ENCODE peak calls at places on chromosomes 11 and 22, in eight cellular contexts. One of them, this sample, is unnamed.
A peak's percentile ranks its signal among the peaks of the same experiment; 100 is the strongest.

GRCh38 chr11:113272281-113272680 is 42.1 kb upstream of the TTC12 start:
- DNase-seq in activated T-cell treated with anti-CD3 and anti-CD28 coated beads, Interleukin-2, amount 50 U/mL, for 72 hours: no peak
- DNase-seq in A172: no peak
- DNase-seq in fibroblast of the aortic adventitia: no peak
- DNase-seq in Daoy: no peak
- DNase-seq in activated naive CD4-positive, alpha-beta T cell treated with Interleukin-2 at 50 U/mL for 16 hours: no peak
- DNase-seq in HFFc6: no peak
- DNase-seq in AG10803: no peak
- DNase-seq in this sample: no peak

GRCh38 chr11:35721576-35722341 is 59.2 kb downstream of the TRIM44 start:
- DNase-seq in Daoy: no peak
- DNase-seq in HFFc6: no peak
- DNase-seq in activated T-cell treated with anti-CD3 and anti-CD28 coated beads, Interleukin-2, amount 50 U/mL, for 72 hours: no peak
- DNase-seq in activated naive CD4-positive, alpha-beta T cell treated with Interleukin-2 at 50 U/mL for 16 hours: no peak
- DNase-seq in fibroblast of the aortic adventitia: no peak
- DNase-seq in AG10803: no peak
- DNase-seq in A172: no peak
- DNase-seq in this sample: no peak

GRCh38 chr11:100576044-100577021 is 110.8 kb upstream of the ARHGAP42 start:
- DNase-seq in HFFc6: peak; percentile 53
- DNase-seq in activated naive CD4-positive, alpha-beta T cell treated with Interleukin-2 at 50 U/mL for 16 hours: no peak
- DNase-seq in Daoy: peak; percentile 24
- DNase-seq in fibroblast of the aortic adventitia: peak; percentile 76
- DNase-seq in A172: peak; percentile 39
- DNase-seq in AG10803: peak; percentile 63
- DNase-seq in activated T-cell treated with anti-CD3 and anti-CD28 coated beads, Interleukin-2, amount 50 U/mL, for 72 hours: peak; percentile 3
- DNase-seq in this sample: peak; percentile 32

GRCh38 chr22:30277547-30278344 is 11.1 kb upstream of the OSM start:
- DNase-seq in Daoy: peak; percentile 81
- DNase-seq in A172: peak; percentile 86
- DNase-seq in fibroblast of the aortic adventitia: peak; percentile 94
- DNase-seq in activated T-cell treated with anti-CD3 and anti-CD28 coated beads, Interleukin-2, amount 50 U/mL, for 72 hours: no peak
- DNase-seq in AG10803: peak; percentile 55
- DNase-seq in HFFc6: peak; percentile 23
- DNase-seq in activated naive CD4-positive, alpha-beta T cell treated with Interleukin-2 at 50 U/mL for 16 hours: no peak
- DNase-seq in this sample: peak; percentile 73

GRCh38 chr22:50236731-50237409 is 8.0 kb downstream of the TUBGCP6 start:
- DNase-seq in activated naive CD4-positive, alpha-beta T cell treated with Interleukin-2 at 50 U/mL for 16 hours: no peak
- DNase-seq in Daoy: no peak
- DNase-seq in AG10803: no peak
- DNase-seq in fibroblast of the aortic adventitia: peak; percentile 24
- DNase-seq in activated T-cell treated with anti-CD3 and anti-CD28 coated beads, Interleukin-2, amount 50 U/mL, for 72 hours: no peak
- DNase-seq in A172: no peak
- DNase-seq in HFFc6: no peak
- DNase-seq in this sample: no peak

GRCh38 chr11:16469968-16470367 is 113.6 kb upstream of the SOX6 start:
- DNase-seq in activated T-cell treated with anti-CD3 and anti-CD28 coated beads, Interleukin-2, amount 50 U/mL, for 72 hours: no peak
- DNase-seq in AG10803: no peak
- DNase-seq in HFFc6: no peak
- DNase-seq in activated naive CD4-positive, alpha-beta T cell treated with Interleukin-2 at 50 U/mL for 16 hours: no peak
- DNase-seq in fibroblast of the aortic adventitia: no peak
- DNase-seq in A172: no peak
- DNase-seq in Daoy: no peak
- DNase-seq in this sample: no peak

GRCh38 chr22:37517826-37518450 is 1.3 kb downstream of the CARD10 start:
- DNase-seq in HFFc6: no peak
- DNase-seq in activated naive CD4-positive, alpha-beta T cell treated with Interleukin-2 at 50 U/mL for 16 hours: no peak
- DNase-seq in Daoy: no peak
- DNase-seq in fibroblast of the aortic adventitia: no peak
- DNase-seq in AG10803: no peak
- DNase-seq in activated T-cell treated with anti-CD3 and anti-CD28 coated beads, Interleukin-2, amount 50 U/mL, for 72 hours: no peak
- DNase-seq in A172: no peak
- DNase-seq in this sample: no peak

GRCh38 chr11:129538323-129538722 is 162.7 kb downstream of the BARX2 start:
- DNase-seq in A172: no peak
- DNase-seq in Daoy: no peak
- DNase-seq in activated T-cell treated with anti-CD3 and anti-CD28 coated beads, Interleukin-2, amount 50 U/mL, for 72 hours: no peak
- DNase-seq in fibroblast of the aortic adventitia: no peak
- DNase-seq in AG10803: no peak
- DNase-seq in activated naive CD4-positive, alpha-beta T cell treated with Interleukin-2 at 50 U/mL for 16 hours: no peak
- DNase-seq in HFFc6: no peak
- DNase-seq in this sample: no peak

GRCh38 chr11:61119571-61119970 is 17.3 kb downstream of the CD5 start:
- DNase-seq in HFFc6: no peak
- DNase-seq in A172: no peak
- DNase-seq in AG10803: no peak
- DNase-seq in activated naive CD4-positive, alpha-beta T cell treated with Interleukin-2 at 50 U/mL for 16 hours: no peak
- DNase-seq in fibroblast of the aortic adventitia: no peak
- DNase-seq in activated T-cell treated with anti-CD3 and anti-CD28 coated beads, Interleukin-2, amount 50 U/mL, for 72 hours: no peak
- DNase-seq in Daoy: no peak
- DNase-seq in this sample: no peak

GRCh38 chr11:112725636-112726035 is 235.6 kb upstream of the NCAM1 start:
- DNase-seq in activated naive CD4-positive, alpha-beta T cell treated with Interleukin-2 at 50 U/mL for 16 hours: no peak
- DNase-seq in A172: no peak
- DNase-seq in activated T-cell treated with anti-CD3 and anti-CD28 coated beads, Interleukin-2, amount 50 U/mL, for 72 hours: no peak
- DNase-seq in AG10803: no peak
- DNase-seq in HFFc6: no peak
- DNase-seq in fibroblast of the aortic adventitia: no peak
- DNase-seq in Daoy: no peak
- DNase-seq in this sample: no peak

GRCh38 chr11:131737357-131737756 is 366.9 kb downstream of the NTM start:
- DNase-seq in activated naive CD4-positive, alpha-beta T cell treated with Interleukin-2 at 50 U/mL for 16 hours: no peak
- DNase-seq in activated T-cell treated with anti-CD3 and anti-CD28 coated beads, Interleukin-2, amount 50 U/mL, for 72 hours: no peak
- DNase-seq in fibroblast of the aortic adventitia: peak; percentile 35
- DNase-seq in AG10803: peak; percentile 35
- DNase-seq in HFFc6: peak; percentile 23
- DNase-seq in Daoy: no peak
- DNase-seq in A172: no peak
- DNase-seq in this sample: no peak

GRCh38 chr11:69521461-69521860 is 40.0 kb downstream of the LINC01488 start:
- DNase-seq in fibroblast of the aortic adventitia: no peak
- DNase-seq in HFFc6: no peak
- DNase-seq in A172: no peak
- DNase-seq in activated T-cell treated with anti-CD3 and anti-CD28 coated beads, Interleukin-2, amount 50 U/mL, for 72 hours: no peak
- DNase-seq in AG10803: no peak
- DNase-seq in activated naive CD4-positive, alpha-beta T cell treated with Interleukin-2 at 50 U/mL for 16 hours: no peak
- DNase-seq in Daoy: no peak
- DNase-seq in this sample: no peak

GRCh38 chr22:41975299-41976069 is 6.2 kb downstream of the SEPTIN3 start:
- DNase-seq in Daoy: no peak
- DNase-seq in HFFc6: no peak
- DNase-seq in A172: no peak
- DNase-seq in AG10803: no peak
- DNase-seq in fibroblast of the aortic adventitia: no peak
- DNase-seq in activated T-cell treated with anti-CD3 and anti-CD28 coated beads, Interleukin-2, amount 50 U/mL, for 72 hours: no peak
- DNase-seq in activated naive CD4-positive, alpha-beta T cell treated with Interleukin-2 at 50 U/mL for 16 hours: no peak
- DNase-seq in this sample: no peak

GRCh38 chr11:117484159-117484558 is 156.5 kb downstream of the CEP164 start:
- DNase-seq in HFFc6: no peak
- DNase-seq in A172: no peak
- DNase-seq in activated naive CD4-positive, alpha-beta T cell treated with Interleukin-2 at 50 U/mL for 16 hours: no peak
- DNase-seq in Daoy: no peak
- DNase-seq in AG10803: no peak
- DNase-seq in activated T-cell treated with anti-CD3 and anti-CD28 coated beads, Interleukin-2, amount 50 U/mL, for 72 hours: no peak
- DNase-seq in fibroblast of the aortic adventitia: no peak
- DNase-seq in this sample: no peak

GRCh38 chr11:297666-298405 is 1.5 kb downstream of the IFITM5 start:
- DNase-seq in fibroblast of the aortic adventitia: peak; percentile 63
- DNase-seq in Daoy: no peak
- DNase-seq in HFFc6: no peak
- DNase-seq in A172: no peak
- DNase-seq in activated naive CD4-positive, alpha-beta T cell treated with Interleukin-2 at 50 U/mL for 16 hours: no peak
- DNase-seq in activated T-cell treated with anti-CD3 and anti-CD28 coated beads, Interleukin-2, amount 50 U/mL, for 72 hours: peak; percentile 66
- DNase-seq in AG10803: peak; percentile 68
- DNase-seq in this sample: no peak

GRCh38 chr11:84800755-84801346 is 826.3 kb downstream of the DLG2 start:
- DNase-seq in fibroblast of the aortic adventitia: peak; percentile 58
- DNase-seq in AG10803: peak; percentile 66
- DNase-seq in activated T-cell treated with anti-CD3 and anti-CD28 coated beads, Interleukin-2, amount 50 U/mL, for 72 hours: no peak
- DNase-seq in A172: peak; percentile 31
- DNase-seq in HFFc6: peak; percentile 19
- DNase-seq in activated naive CD4-positive, alpha-beta T cell treated with Interleukin-2 at 50 U/mL for 16 hours: no peak
- DNase-seq in Daoy: no peak
- DNase-seq in this sample: peak; percentile 35

GRCh38 chr11:18392434-18393321 is 1.7 kb upstream of the LDHA start:
- DNase-seq in AG10803: peak; percentile 29
- DNase-seq in HFFc6: no peak
- DNase-seq in Daoy: no peak
- DNase-seq in activated naive CD4-positive, alpha-beta T cell treated with Interleukin-2 at 50 U/mL for 16 hours: no peak
- DNase-seq in activated T-cell treated with anti-CD3 and anti-CD28 coated beads, Interleukin-2, amount 50 U/mL, for 72 hours: peak; percentile 16
- DNase-seq in fibroblast of the aortic adventitia: peak; percentile 46
- DNase-seq in A172: no peak
- DNase-seq in this sample: no peak

GRCh38 chr11:113034591-113034990 is 73.4 kb downstream of the NCAM1 start:
- DNase-seq in A172: peak; percentile 6
- DNase-seq in activated T-cell treated with anti-CD3 and anti-CD28 coated beads, Interleukin-2, amount 50 U/mL, for 72 hours: no peak
- DNase-seq in fibroblast of the aortic adventitia: no peak
- DNase-seq in Daoy: peak; percentile 24
- DNase-seq in AG10803: peak; percentile 33
- DNase-seq in HFFc6: no peak
- DNase-seq in activated naive CD4-positive, alpha-beta T cell treated with Interleukin-2 at 50 U/mL for 16 hours: no peak
- DNase-seq in this sample: no peak

GRCh38 chr22:48581206-48581766 is 1246.4 kb downstream of the BRD1 start:
- DNase-seq in Daoy: no peak
- DNase-seq in AG10803: no peak
- DNase-seq in activated T-cell treated with anti-CD3 and anti-CD28 coated beads, Interleukin-2, amount 50 U/mL, for 72 hours: no peak
- DNase-seq in A172: no peak
- DNase-seq in HFFc6: no peak
- DNase-seq in activated naive CD4-positive, alpha-beta T cell treated with Interleukin-2 at 50 U/mL for 16 hours: no peak
- DNase-seq in fibroblast of the aortic adventitia: no peak
- DNase-seq in this sample: no peak

GRCh38 chr11:130156108-130157022 is 3.2 kb upstream of the ST14 start:
- DNase-seq in A172: peak; percentile 71
- DNase-seq in AG10803: peak; percentile 44
- DNase-seq in Daoy: peak; percentile 70
- DNase-seq in activated naive CD4-positive, alpha-beta T cell treated with Interleukin-2 at 50 U/mL for 16 hours: no peak
- DNase-seq in HFFc6: no peak
- DNase-seq in fibroblast of the aortic adventitia: no peak
- DNase-seq in activated T-cell treated with anti-CD3 and anti-CD28 coated beads, Interleukin-2, amount 50 U/mL, for 72 hours: no peak
- DNase-seq in this sample: no peak

GRCh38 chr22:48926663-48927062 is 901.0 kb downstream of the BRD1 start:
- DNase-seq in activated T-cell treated with anti-CD3 and anti-CD28 coated beads, Interleukin-2, amount 50 U/mL, for 72 hours: no peak
- DNase-seq in Daoy: no peak
- DNase-seq in AG10803: no peak
- DNase-seq in fibroblast of the aortic adventitia: no peak
- DNase-seq in HFFc6: no peak
- DNase-seq in A172: no peak
- DNase-seq in activated naive CD4-positive, alpha-beta T cell treated with Interleukin-2 at 50 U/mL for 16 hours: no peak
- DNase-seq in this sample: no peak

GRCh38 chr11:124482362-124483147 is 37.1 kb upstream of the OR8B8 start:
- DNase-seq in activated T-cell treated with anti-CD3 and anti-CD28 coated beads, Interleukin-2, amount 50 U/mL, for 72 hours: no peak
- DNase-seq in HFFc6: peak; percentile 5
- DNase-seq in fibroblast of the aortic adventitia: no peak
- DNase-seq in Daoy: peak; percentile 54
- DNase-seq in AG10803: no peak
- DNase-seq in A172: no peak
- DNase-seq in activated naive CD4-positive, alpha-beta T cell treated with Interleukin-2 at 50 U/mL for 16 hours: no peak
- DNase-seq in this sample: no peak

GRCh38 chr11:78645226-78646202 is 70.8 kb upstream of the NARS2 start:
- DNase-seq in HFFc6: peak; percentile 39
- DNase-seq in Daoy: peak; percentile 74
- DNase-seq in activated naive CD4-positive, alpha-beta T cell treated with Interleukin-2 at 50 U/mL for 16 hours: peak; percentile 58
- DNase-seq in activated T-cell treated with anti-CD3 and anti-CD28 coated beads, Interleukin-2, amount 50 U/mL, for 72 hours: peak; percentile 63
- DNase-seq in A172: peak; percentile 67
- DNase-seq in AG10803: peak; percentile 61
- DNase-seq in fibroblast of the aortic adventitia: peak; percentile 81
- DNase-seq in this sample: peak; percentile 36